ENCODE peak calls at places on chromosomes 7 and 10, in four cellular contexts. One of them, this sample, is unnamed.

GRCh38 chr10:114779803-114780609 is 41.6 kb upstream of the FHIP2A start:
- DNase-seq in IMR-90: peak; percentile 92
- DNase-seq in astrocyte: peak; percentile 88
- DNase-seq in ovary: no peak
- DNase-seq in this sample: peak; percentile 87

GRCh38 chr10:43623351-43623750 is 17.1 kb downstream of the ZNF485 start:
- DNase-seq in IMR-90: peak; percentile 13
- DNase-seq in astrocyte: no peak
- DNase-seq in ovary: no peak
- DNase-seq in this sample: peak; percentile 60

GRCh38 chr7:69018200-69018599 is 580.1 kb upstream of the AUTS2 start:
- DNase-seq in IMR-90: no peak
- DNase-seq in astrocyte: no peak
- DNase-seq in ovary: no peak
- DNase-seq in this sample: no peak

GRCh38 chr7:29879609-29880008 is 73.3 kb downstream of the WIPF3 start:
- DNase-seq in IMR-90: peak; percentile 21
- DNase-seq in astrocyte: peak; percentile 52
- DNase-seq in ovary: no peak
- DNase-seq in this sample: peak; percentile 14

GRCh38 chr7:108311446-108312168 is 144.6 kb downstream of the NRCAM start:
- DNase-seq in IMR-90: no peak
- DNase-seq in astrocyte: peak; percentile 64
- DNase-seq in ovary: no peak
- DNase-seq in this sample: no peak

GRCh38 chr7:40299097-40299496 is 164.3 kb downstream of the SUGCT start:
- DNase-seq in IMR-90: peak; percentile 74
- DNase-seq in astrocyte: peak; percentile 98
- DNase-seq in ovary: no peak
- DNase-seq in this sample: peak; percentile 91

GRCh38 chr10:92914478-92915066 is 66.3 kb downstream of the EXOC6 start:
- DNase-seq in IMR-90: peak; percentile 50
- DNase-seq in astrocyte: peak; percentile 13
- DNase-seq in ovary: no peak
- DNase-seq in this sample: peak; percentile 48

GRCh38 chr10:92627845-92628480 is 35.0 kb downstream of the KIF11 start:
- DNase-seq in IMR-90: no peak
- DNase-seq in astrocyte: no peak
- DNase-seq in ovary: no peak
- DNase-seq in this sample: no peak

GRCh38 chr7:117951711-117952280 is 78.6 kb upstream of the CTTNBP2 start:
- DNase-seq in IMR-90: no peak
- DNase-seq in astrocyte: no peak
- DNase-seq in ovary: no peak
- DNase-seq in this sample: no peak

GRCh38 chr10:63253040-63253439 is 119.9 kb downstream of the NRBF2 start:
- DNase-seq in IMR-90: no peak
- DNase-seq in astrocyte: no peak
- DNase-seq in ovary: no peak
- DNase-seq in this sample: no peak

GRCh38 chr10:131089150-131089549 is 222.4 kb downstream of the TCERG1L start:
- DNase-seq in IMR-90: no peak
- DNase-seq in astrocyte: no peak
- DNase-seq in ovary: no peak
- DNase-seq in this sample: no peak

GRCh38 chr7:105885386-105886111 is 9.2 kb upstream of the ATXN7L1 start:
- DNase-seq in IMR-90: no peak
- DNase-seq in astrocyte: peak; percentile 6
- DNase-seq in ovary: no peak
- DNase-seq in this sample: no peak

GRCh38 chr10:109432281-109432680 is 491.0 kb downstream of the XPNPEP1 start:
- DNase-seq in IMR-90: no peak
- DNase-seq in astrocyte: no peak
- DNase-seq in ovary: no peak
- DNase-seq in this sample: no peak

GRCh38 chr7:24133691-24134090 is 150.3 kb upstream of the NPY start:
- DNase-seq in IMR-90: no peak
- DNase-seq in astrocyte: no peak
- DNase-seq in ovary: no peak
- DNase-seq in this sample: no peak

GRCh38 chr10:46028584-46029570 is 1.5 kb downstream of the NCOA4 start:
- DNase-seq in IMR-90: peak; percentile 81
- DNase-seq in astrocyte: peak; percentile 70
- DNase-seq in ovary: no peak
- DNase-seq in this sample: peak; percentile 78

GRCh38 chr10:70651661-70652060 is 20.6 kb upstream of the ADAMTS14 start:
- DNase-seq in IMR-90: no peak
- DNase-seq in astrocyte: no peak
- DNase-seq in ovary: no peak
- DNase-seq in this sample: no peak

GRCh38 chr7:25117226-25118047 is 7.6 kb downstream of the CYCS start:
- DNase-seq in IMR-90: peak; percentile 27
- DNase-seq in astrocyte: no peak
- DNase-seq in ovary: no peak
- DNase-seq in this sample: no peak

GRCh38 chr10:32004161-32004591 is 52.0 kb downstream of the KIF5B start:
- DNase-seq in IMR-90: no peak
- DNase-seq in astrocyte: no peak
- DNase-seq in ovary: peak; percentile 44
- DNase-seq in this sample: no peak

GRCh38 chr7:100867040-100867795 is at the start of gene TRIP6:
- DNase-seq in IMR-90: peak; percentile 93
- DNase-seq in astrocyte: peak; percentile 87
- DNase-seq in ovary: peak; percentile 98
- DNase-seq in this sample: peak; percentile 93

GRCh38 chr10:74290703-74291102 is 139.7 kb downstream of the ADK start:
- DNase-seq in IMR-90: peak; percentile 79
- DNase-seq in astrocyte: peak; percentile 79
- DNase-seq in ovary: no peak
- DNase-seq in this sample: peak; percentile 57

GRCh38 chr7:73703985-73704639 is 15.4 kb downstream of the STX1A start:
- DNase-seq in IMR-90: peak; percentile 12
- DNase-seq in astrocyte: no peak
- DNase-seq in ovary: peak; percentile 86
- DNase-seq in this sample: peak; percentile 58

GRCh38 chr7:107387573-107388219 is 82.2 kb upstream of the GPR22 start:
- DNase-seq in IMR-90: peak; percentile 90
- DNase-seq in astrocyte: peak; percentile 87
- DNase-seq in ovary: no peak
- DNase-seq in this sample: peak; percentile 89

GRCh38 chr10:3848005-3848767 is 63.2 kb upstream of the KLF6 start:
- DNase-seq in IMR-90: peak; percentile 51
- DNase-seq in astrocyte: no peak
- DNase-seq in ovary: no peak
- DNase-seq in this sample: no peak

GRCh38 chr10:34655286-34656170 is 159.6 kb downstream of the PARD3 start:
- DNase-seq in IMR-90: peak; percentile 75
- DNase-seq in astrocyte: peak; percentile 50
- DNase-seq in ovary: no peak
- DNase-seq in this sample: peak; percentile 81

GRCh38 chr7:8290645-8291308 is 28.8 kb upstream of the ICA1 start:
- DNase-seq in IMR-90: no peak
- DNase-seq in astrocyte: peak; percentile 18
- DNase-seq in ovary: no peak
- DNase-seq in this sample: no peak

GRCh38 chr10:120600871-120601644 is 144.0 kb downstream of the PLPP4 start:
- DNase-seq in IMR-90: no peak
- DNase-seq in astrocyte: peak; percentile 34
- DNase-seq in ovary: no peak
- DNase-seq in this sample: peak; percentile 2

GRCh38 chr10:110629680-110630191 is 14.4 kb upstream of the RBM20 start:
- DNase-seq in IMR-90: peak; percentile 89
- DNase-seq in astrocyte: peak; percentile 90
- DNase-seq in ovary: no peak
- DNase-seq in this sample: no peak

GRCh38 chr10:71074176-71074755 is 138.1 kb upstream of the UNC5B start:
- DNase-seq in IMR-90: no peak
- DNase-seq in astrocyte: no peak
- DNase-seq in ovary: peak; percentile 3
- DNase-seq in this sample: no peak

GRCh38 chr10:33559105-33559504 is 224.6 kb upstream of the NRP1 start:
- DNase-seq in IMR-90: peak; percentile 79
- DNase-seq in astrocyte: peak; percentile 98
- DNase-seq in ovary: no peak
- DNase-seq in this sample: peak; percentile 46

GRCh38 chr7:115356139-115356746 is 434.3 kb downstream of the MDFIC start:
- DNase-seq in IMR-90: peak; percentile 44
- DNase-seq in astrocyte: peak; percentile 4
- DNase-seq in ovary: no peak
- DNase-seq in this sample: peak; percentile 30

GRCh38 chr7:152050547-152050971 is 25.1 kb downstream of the GALNT11 start:
- DNase-seq in IMR-90: peak; percentile 52
- DNase-seq in astrocyte: peak; percentile 74
- DNase-seq in ovary: no peak
- DNase-seq in this sample: peak; percentile 67

GRCh38 chr10:34194259-34194658 is 620.8 kb downstream of the PARD3 start:
- DNase-seq in IMR-90: peak; percentile 88
- DNase-seq in astrocyte: peak; percentile 71
- DNase-seq in ovary: no peak
- DNase-seq in this sample: peak; percentile 96

GRCh38 chr7:26182706-26183105 is 17.8 kb downstream of the HNRNPA2B1 start:
- DNase-seq in IMR-90: no peak
- DNase-seq in astrocyte: no peak
- DNase-seq in ovary: no peak
- DNase-seq in this sample: no peak

GRCh38 chr7:138004936-138005335 is 3.0 kb upstream of the CREB3L2 start:
- DNase-seq in IMR-90: no peak
- DNase-seq in astrocyte: no peak
- DNase-seq in ovary: no peak
- DNase-seq in this sample: no peak

GRCh38 chr7:100568936-100569844 is 4.5 kb downstream of the SAP25 start:
- DNase-seq in IMR-90: no peak
- DNase-seq in astrocyte: no peak
- DNase-seq in ovary: peak; percentile 77
- DNase-seq in this sample: peak; percentile 54

GRCh38 chr7:115271332-115272235 is 349.7 kb downstream of the MDFIC start:
- DNase-seq in IMR-90: peak; percentile 89
- DNase-seq in astrocyte: peak; percentile 96
- DNase-seq in ovary: no peak
- DNase-seq in this sample: no peak

GRCh38 chr7:28042721-28043120 is 137.9 kb downstream of the JAZF1 start:
- DNase-seq in IMR-90: no peak
- DNase-seq in astrocyte: no peak
- DNase-seq in ovary: no peak
- DNase-seq in this sample: no peak

GRCh38 chr7:28044825-28045224 is 135.8 kb downstream of the JAZF1 start:
- DNase-seq in IMR-90: no peak
- DNase-seq in astrocyte: no peak
- DNase-seq in ovary: no peak
- DNase-seq in this sample: no peak

GRCh38 chr7:28038175-28038855 is 142.3 kb downstream of the JAZF1 start:
- DNase-seq in IMR-90: no peak
- DNase-seq in astrocyte: no peak
- DNase-seq in ovary: no peak
- DNase-seq in this sample: peak; percentile 84

GRCh38 chr7:28045592-28045991 is 135.0 kb downstream of the JAZF1 start:
- DNase-seq in IMR-90: no peak
- DNase-seq in astrocyte: no peak
- DNase-seq in ovary: no peak
- DNase-seq in this sample: no peak

GRCh38 chr7:28041508-28042314 is 138.9 kb downstream of the JAZF1 start:
- DNase-seq in IMR-90: peak; percentile 90
- DNase-seq in astrocyte: peak; percentile 92
- DNase-seq in ovary: no peak
- DNase-seq in this sample: peak; percentile 83
- TF ChIP-seq CTCF in IMR-90: no peak
- TF ChIP-seq CTCF in astrocyte: no peak
- TF ChIP-seq CTCF in ovary: no peak
- TF ChIP-seq CTCF in this sample: no peak

GRCh38 chr10:788796-789748 is 99.6 kb upstream of the DIP2C start:
- DNase-seq in IMR-90: peak; percentile 60
- DNase-seq in astrocyte: peak; percentile 63
- DNase-seq in ovary: peak; percentile 81
- DNase-seq in this sample: peak; percentile 81
- TF ChIP-seq CTCF in IMR-90: peak; percentile 59
- TF ChIP-seq CTCF in astrocyte: peak; percentile 46
- TF ChIP-seq CTCF in ovary: no peak
- TF ChIP-seq CTCF in this sample: peak; percentile 70

GRCh38 chr10:127158663-127159062 is 37.7 kb downstream of the INSYN2A start:
- DNase-seq in IMR-90: peak; percentile 6
- DNase-seq in astrocyte: no peak
- DNase-seq in ovary: no peak
- DNase-seq in this sample: no peak

GRCh38 chr10:127163632-127164031 is 32.8 kb downstream of the INSYN2A start:
- DNase-seq in IMR-90: no peak
- DNase-seq in astrocyte: no peak
- DNase-seq in ovary: no peak
- DNase-seq in this sample: peak; percentile 73

GRCh38 chr10:127159648-127160245 is 36.6 kb downstream of the INSYN2A start:
- DNase-seq in IMR-90: no peak
- DNase-seq in astrocyte: no peak
- DNase-seq in ovary: no peak
- DNase-seq in this sample: peak; percentile 73

GRCh38 chr10:127162841-127163240 is 33.5 kb downstream of the INSYN2A start:
- DNase-seq in IMR-90: no peak
- DNase-seq in astrocyte: no peak
- DNase-seq in ovary: no peak
- DNase-seq in this sample: no peak

DNA sequence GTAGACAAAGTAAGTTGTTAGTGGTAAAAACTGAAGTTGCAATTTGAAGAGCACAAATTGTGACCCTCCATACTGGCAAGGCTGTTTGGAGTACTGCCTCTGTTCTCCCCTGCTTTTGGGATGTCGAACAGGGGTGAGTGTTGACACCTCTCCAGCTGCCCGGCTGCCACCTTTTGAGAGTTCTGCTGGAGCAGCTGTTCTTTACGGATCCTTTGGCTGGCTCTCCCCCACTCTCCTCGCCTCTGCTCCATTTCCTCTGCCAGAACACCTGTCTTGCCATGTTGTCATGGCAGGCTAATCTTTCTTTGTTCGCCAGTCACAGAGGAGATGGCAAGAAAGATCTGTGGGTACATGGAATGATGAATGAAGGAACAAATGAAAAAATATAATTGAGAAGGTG is 34.9 kb downstream of the INSYN2A start:
- DNase-seq in IMR-90: no peak
- DNase-seq in astrocyte: no peak
- DNase-seq in ovary: no peak
- DNase-seq in this sample: no peak
- TF ChIP-seq CTCF in IMR-90: no peak
- TF ChIP-seq CTCF in astrocyte: no peak
- TF ChIP-seq CTCF in ovary: no peak
- TF ChIP-seq CTCF in this sample: no peak

DNA sequence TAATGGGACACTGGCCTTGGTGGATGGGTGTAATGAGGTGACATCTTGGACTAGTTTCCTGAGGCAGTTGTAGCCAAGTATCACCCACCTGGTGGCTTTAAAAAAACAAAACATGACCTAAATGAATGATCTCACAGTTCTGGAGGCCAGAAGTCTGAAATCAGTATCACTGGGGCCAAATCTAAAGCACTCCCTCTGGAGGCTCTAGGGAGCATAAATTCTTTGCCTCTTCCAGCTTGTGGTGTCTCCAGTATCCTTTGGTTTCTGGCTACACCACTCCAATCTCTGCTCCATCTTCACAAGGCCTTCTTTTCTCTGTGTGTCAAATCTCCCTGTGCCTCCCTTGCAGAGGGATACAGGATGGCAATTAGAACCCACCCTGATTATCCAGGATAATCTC is 342.9 kb downstream of the CALN1 start:
- DNase-seq in IMR-90: no peak
- DNase-seq in astrocyte: no peak
- DNase-seq in ovary: no peak
- DNase-seq in this sample: no peak
- TF ChIP-seq CTCF in IMR-90: no peak
- TF ChIP-seq CTCF in astrocyte: no peak
- TF ChIP-seq CTCF in ovary: no peak
- TF ChIP-seq CTCF in this sample: no peak

This sample was measured in fibroblast of villous mesenchyme.